ENCODE peak calls at places on chromosome 9, in five cellular contexts. G is WTC11, V is K562, E is GM12878, D is A549. B is an unnamed sample.

GRCh38 chr9:124795881-124796415 is 19.0 kb downstream of the OLFML2A start:
- DNase-seq in E (no peak), D (no peak), G (no peak), V (no peak), B (no peak)

GRCh38 chr9:126719677-126720435 is 85.0 kb upstream of the ZBTB43 start:
- DNase-seq in E (peak; percentile 53), V (no peak), D (no peak), G (peak; percentile 88), B (peak; percentile 25)

GRCh38 chr9:3181049-3181953 is 337.4 kb upstream of the PUM3 start:
- DNase-seq in E (no peak), G (peak; percentile 75), V (peak; percentile 7), D (peak; percentile 8), B (no peak)

GRCh38 chr9:33379666-33380389 is 22.5 kb downstream of the AQP7 start:
- DNase-seq in G (no peak), V (no peak), D (no peak), E (no peak), B (no peak)

GRCh38 chr9:8622222-8622802 is 822.7 kb upstream of the DMAC1 start:
- DNase-seq in G (no peak), V (no peak), D (no peak), E (no peak), B (no peak)

GRCh38 chr9:78821126-78821822 is 524.3 kb downstream of the PSAT1 start:
- DNase-seq in V (peak; percentile 5), G (no peak), E (no peak), D (peak; percentile 20), B (peak; percentile 42)

GRCh38 chr9:87333802-87334201 is 163.9 kb upstream of the DAPK1 start:
- DNase-seq in D (no peak), E (no peak), V (no peak), G (no peak), B (no peak)

GRCh38 chr9:35091536-35091935 is 4.9 kb downstream of the PIGO start:
- DNase-seq in V (no peak), G (no peak), E (no peak), D (no peak), B (no peak)

GRCh38 chr9:113695901-113696300 is 180.2 kb upstream of the ZNF618 start:
- DNase-seq in D (no peak), V (no peak), E (no peak), G (no peak), B (no peak)

GRCh38 chr9:84772511-84772910 is 103.0 kb downstream of the NTRK2 start:
- DNase-seq in V (no peak), G (no peak), D (no peak), E (no peak), B (peak; percentile 3)

GRCh38 chr9:88494983-88495721 is 39.8 kb upstream of the NXNL2 start:
- DNase-seq in E (no peak), G (no peak), V (no peak), D (no peak), B (no peak)

GRCh38 chr9:110131499-110131898 is 76.5 kb downstream of the C9orf152 start:
- DNase-seq in E (no peak), G (no peak), D (no peak), V (no peak), B (peak; percentile 61)

GRCh38 chr9:110330484-110331115 is 7.1 kb downstream of the TXNDC8 start:
- DNase-seq in G (no peak), V (no peak), E (no peak), D (no peak), B (no peak)

GRCh38 chr9:33473216-33473615 is 508 bp downstream of the NOL6 start:
- DNase-seq in E (no peak), D (no peak), G (no peak), V (peak; percentile 4), B (no peak)

GRCh38 chr9:103803245-103803644 is 290.9 kb upstream of the SMC2 start:
- DNase-seq in D (no peak), G (no peak), E (no peak), V (no peak), B (no peak)

GRCh38 chr9:107504585-107505455 is 15.3 kb upstream of the KLF4 start:
- DNase-seq in G (no peak), V (no peak), E (no peak), D (peak; percentile 96), B (peak; percentile 93)

GRCh38 chr9:98380065-98380681 is 124.7 kb upstream of the TBC1D2 start:
- DNase-seq in E (peak; percentile 26), G (peak; percentile 31), D (no peak), V (no peak), B (peak; percentile 65)
- TF ChIP-seq USF2 in E (no peak), G (no peak), D (no peak), V (no peak), B (no peak)

GRCh38 chr9:524008-524407 is 309.3 kb downstream of the DOCK8 start:
- DNase-seq in G (no peak), E (no peak), V (no peak), D (no peak), B (no peak)

GRCh38 chr9:523444-523843 is 308.8 kb downstream of the DOCK8 start:
- DNase-seq in G (no peak), E (no peak), D (no peak), V (no peak), B (no peak)

GRCh38 chr9:529721-530120 is 311.8 kb upstream of the DMRT1 start:
- DNase-seq in D (no peak), G (no peak), E (no peak), V (no peak), B (no peak)

GRCh38 chr9:530681-531080 is 310.8 kb upstream of the DMRT1 start:
- DNase-seq in G (no peak), D (no peak), E (no peak), V (no peak), B (peak; percentile 2)

DNA sequence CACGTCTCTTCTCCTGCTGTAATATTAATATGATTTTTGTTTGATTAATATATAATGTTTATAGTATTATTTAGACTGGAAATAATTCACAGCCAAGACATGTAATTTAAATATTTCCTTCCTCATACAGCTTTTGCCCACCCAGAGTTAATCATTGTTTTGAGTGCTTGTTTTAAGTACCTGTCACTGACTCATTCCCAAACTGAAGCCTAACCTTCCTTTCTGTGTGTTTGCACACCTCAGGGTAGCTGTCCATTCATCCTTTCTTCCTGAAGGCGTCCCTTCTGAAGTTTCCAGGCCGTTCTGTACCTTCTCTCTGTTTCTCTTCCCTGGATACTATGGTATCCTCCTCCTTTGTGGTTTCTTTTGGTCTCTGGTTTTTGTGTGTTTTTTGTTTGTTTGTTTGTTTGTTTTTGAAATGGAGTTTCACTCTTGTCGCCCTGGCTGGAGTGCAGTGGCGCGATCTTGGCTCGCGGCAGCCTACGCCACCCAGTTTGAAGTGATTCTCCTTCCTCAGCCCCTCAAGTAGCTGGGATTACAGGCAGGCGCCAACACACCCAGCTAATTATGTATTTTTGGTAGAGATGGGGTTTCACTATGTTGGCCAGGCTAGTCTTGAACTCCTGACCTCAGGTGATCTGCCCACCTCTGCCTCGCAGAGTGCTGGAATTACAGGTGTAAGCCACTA is 312.4 kb downstream of the DOCK8 start:
- DNase-seq in V (no peak), G (no peak), E (no peak), D (no peak), B (no peak)
- TF ChIP-seq USF2 in V (no peak), G (no peak), E (no peak), D (no peak), B (no peak)

GRCh38 chr9:130535818-130536521 is 43.4 kb upstream of the FUBP3 start:
- DNase-seq in G (peak; percentile 34), V (peak; percentile 82), E (no peak), D (no peak), B (peak; percentile 60)
- TF ChIP-seq USF2 in G (no peak), V (no peak), E (no peak), D (no peak), B (no peak)

GRCh38 chr9:81851340-81851739 is 76.9 kb upstream of the SPATA31D4 start:
- DNase-seq in E (no peak), G (no peak), V (no peak), D (no peak), B (no peak)
- TF ChIP-seq USF2 in E (no peak), G (no peak), V (no peak), D (no peak), B (no peak)

GRCh38 chr9:94808926-94809700 is 82.6 kb downstream of the AOPEP start:
- DNase-seq in V (no peak), D (no peak), G (no peak), E (no peak), B (peak; percentile 29)

GRCh38 chr9:94809778-94810177 is 83.3 kb downstream of the AOPEP start:
- DNase-seq in V (no peak), G (no peak), D (no peak), E (no peak), B (no peak)

GRCh38 chr9:94807556-94807955 is 81.1 kb downstream of the AOPEP start:
- DNase-seq in E (no peak), V (no peak), D (no peak), G (no peak), B (peak; percentile 29)

GRCh38 chr9:94813379-94813778 is 86.9 kb downstream of the AOPEP start:
- DNase-seq in D (no peak), V (no peak), E (no peak), G (no peak), B (no peak)

DNA sequence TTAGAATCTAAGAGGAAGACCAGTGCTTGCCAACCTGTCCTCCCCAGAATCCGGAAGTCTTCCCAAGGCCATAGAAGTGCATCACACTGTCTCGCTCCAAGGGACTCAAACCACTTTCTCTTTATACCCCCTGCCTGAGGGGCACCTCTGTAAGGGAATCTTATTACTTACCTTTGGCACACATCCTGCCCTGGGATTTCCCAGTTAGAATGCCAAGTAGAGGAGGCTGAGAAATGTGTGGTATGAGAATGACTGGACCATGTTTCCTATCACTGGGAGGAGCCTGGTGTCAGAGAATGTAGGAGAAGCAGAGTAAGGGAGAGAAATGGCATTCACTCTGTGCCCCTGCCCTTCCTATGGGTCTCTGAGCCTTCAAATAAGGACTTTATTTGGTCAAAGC is 85.8 kb downstream of the AOPEP start:
- DNase-seq in E (no peak), V (no peak), G (no peak), D (peak; percentile 33), B (peak; percentile 77)
- TF ChIP-seq USF2 in E (no peak), V (no peak), G (no peak), D (no peak), B (no peak)

GRCh38 chr9:93711002-93711401 is 134.6 kb downstream of the PHF2 start:
- DNase-seq in G (no peak), D (no peak), E (no peak), V (no peak), B (no peak)
- TF ChIP-seq USF2 in G (no peak), D (no peak), E (no peak), V (no peak), B (no peak)

DNA sequence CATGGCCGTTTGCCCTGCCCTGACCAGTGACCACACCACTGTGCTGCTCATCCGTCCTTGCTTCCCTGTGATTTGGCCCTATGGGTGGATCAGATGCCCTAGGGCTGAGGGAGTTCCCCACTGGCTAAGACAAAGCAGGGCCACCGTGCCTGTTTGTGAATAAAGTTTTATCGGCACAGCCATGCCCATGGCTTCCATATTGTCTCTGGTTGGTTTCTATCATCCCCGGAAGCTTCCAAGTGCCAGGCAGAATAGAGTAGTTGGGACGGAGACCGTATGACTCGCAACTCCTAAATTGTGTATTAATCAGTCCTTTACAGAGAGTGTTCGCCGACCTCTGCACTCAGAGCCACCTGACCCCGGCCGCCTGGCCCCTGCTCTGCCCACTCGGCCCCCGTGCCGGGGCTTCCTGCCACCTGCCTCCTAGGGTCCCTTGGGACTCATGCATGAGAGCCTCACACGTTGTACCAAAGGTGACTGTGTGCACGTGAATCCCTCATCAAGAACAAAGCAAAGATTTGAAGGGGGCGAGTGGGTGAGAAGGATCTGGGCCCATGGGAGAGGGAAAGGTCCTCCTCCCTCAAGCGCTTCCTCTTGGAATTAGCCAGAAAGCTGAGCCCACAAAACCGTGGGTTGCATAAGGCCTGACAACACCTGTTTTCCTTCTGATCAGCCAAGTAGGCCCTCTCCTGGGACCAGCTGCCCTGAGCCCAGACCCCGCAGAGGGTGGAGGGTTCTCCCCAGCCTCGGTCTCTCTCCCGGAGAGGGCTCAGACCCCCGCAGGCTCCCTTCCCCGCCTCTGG is 11.7 kb upstream of the FCN2 start:
- DNase-seq in G (no peak), E (no peak), D (no peak), V (no peak), B (no peak)
- TF ChIP-seq USF2 in G (no peak), E (no peak), D (no peak), V (no peak), B (no peak)